ENCODE peak calls at places on chromosomes 6 and 20, in five cellular contexts. P is substantia nigra, Q is right atrium auricular region, N is right lobe of liver, W is heart left ventricle. G is an unnamed sample.

GRCh38 chr20:59775221-59776055 is 158.0 kb downstream of the SYCP2 start:
- DNase-seq in W (no peak), P (no peak), Q (peak; percentile 34), N (peak; percentile 39), G (no peak)

GRCh38 chr6:23325065-23325464 is 755.7 kb downstream of the HDGFL1 start:
- DNase-seq in Q (no peak), N (no peak), W (no peak), P (no peak), G (no peak)

GRCh38 chr6:47423087-47423486 is 54.5 kb upstream of the CD2AP start:
- DNase-seq in N (no peak), Q (no peak), P (no peak), W (no peak), G (no peak)

GRCh38 chr6:142531727-142532126 is 229.9 kb downstream of the ADGRG6 start:
- DNase-seq in P (no peak), N (no peak), W (no peak), Q (no peak), G (no peak)

GRCh38 chr6:8530775-8531435 is 95.6 kb upstream of the SLC35B3 start:
- DNase-seq in Q (no peak), N (no peak), P (no peak), W (no peak), G (no peak)

GRCh38 chr20:45779011-45779915 is 12.4 kb downstream of the WFDC3 start:
- DNase-seq in P (peak; percentile 5), N (no peak), W (peak; percentile 81), Q (peak; percentile 95), G (no peak)

GRCh38 chr6:121932071-121933009 is 467.1 kb upstream of the HSF2 start:
- DNase-seq in Q (no peak), W (peak; percentile 61), P (no peak), N (no peak), G (no peak)

GRCh38 chr20:37749620-37750403 is 56.0 kb downstream of the CTNNBL1 start:
- DNase-seq in W (no peak), P (peak; percentile 1), N (no peak), Q (no peak), G (no peak)

GRCh38 chr20:44706371-44707258 is 8.6 kb upstream of the CCN5 start:
- DNase-seq in P (no peak), N (no peak), W (peak; percentile 80), Q (peak; percentile 76), G (no peak)

GRCh38 chr6:101779051-101779844 is 385.7 kb downstream of the GRIK2 start:
- DNase-seq in Q (no peak), P (no peak), N (no peak), W (no peak), G (no peak)

GRCh38 chr20:43459022-43459942 is 1.6 kb downstream of the SRSF6 start:
- DNase-seq in P (no peak), Q (no peak), W (no peak), N (no peak), G (no peak)

GRCh38 chr6:16292942-16293341 is 54.6 kb downstream of the GMPR start:
- DNase-seq in Q (no peak), N (no peak), W (no peak), P (no peak), G (no peak)

GRCh38 chr6:82959385-82959941 is 106.2 kb downstream of the UBE3D start:
- DNase-seq in W (no peak), N (no peak), Q (no peak), P (no peak), G (no peak)

GRCh38 chr20:35660122-35660937 is 4.4 kb downstream of the CPNE1 start:
- DNase-seq in P (no peak), W (no peak), N (no peak), Q (no peak), G (no peak)

GRCh38 chr6:145453376-145453775 is 281.9 kb downstream of the EPM2A start:
- DNase-seq in P (no peak), W (no peak), Q (no peak), N (no peak), G (no peak)

GRCh38 chr6:16318538-16318937 is 80.2 kb downstream of the GMPR start:
- DNase-seq in P (no peak), Q (no peak), N (no peak), W (no peak), G (peak; percentile 34)

GRCh38 chr6:31877651-31878161 is 1.1 kb downstream of the SLC44A4 start:
- DNase-seq in N (no peak), W (no peak), P (no peak), Q (no peak), G (no peak)

GRCh38 chr6:1267057-1267732 is 44.7 kb upstream of the FOXQ1 start:
- DNase-seq in N (no peak), Q (no peak), W (no peak), P (no peak), G (no peak)

GRCh38 chr6:128508588-128509296 is 11.7 kb downstream of the PTPRK start:
- DNase-seq in P (peak; percentile 47), Q (no peak), W (no peak), N (no peak), G (no peak)

GRCh38 chr6:169933839-169934698 is 182.6 kb downstream of the ERMARD start:
- DNase-seq in N (peak; percentile 97), Q (peak; percentile 71), P (no peak), W (peak; percentile 66), G (no peak)

GRCh38 chr20:24616258-24617079 is 147.0 kb downstream of the SYNDIG1 start:
- DNase-seq in W (no peak), P (no peak), Q (no peak), N (no peak), G (no peak)

GRCh38 chr6:69584913-69585729 is 211.7 kb downstream of the LMBRD1 start:
- DNase-seq in N (no peak), Q (no peak), P (no peak), W (no peak), G (no peak)

GRCh38 chr20:63359164-63359934 is 1.8 kb downstream of the CHRNA4 start:
- DNase-seq in Q (no peak), P (no peak), W (no peak), N (no peak), G (no peak)

DNA sequence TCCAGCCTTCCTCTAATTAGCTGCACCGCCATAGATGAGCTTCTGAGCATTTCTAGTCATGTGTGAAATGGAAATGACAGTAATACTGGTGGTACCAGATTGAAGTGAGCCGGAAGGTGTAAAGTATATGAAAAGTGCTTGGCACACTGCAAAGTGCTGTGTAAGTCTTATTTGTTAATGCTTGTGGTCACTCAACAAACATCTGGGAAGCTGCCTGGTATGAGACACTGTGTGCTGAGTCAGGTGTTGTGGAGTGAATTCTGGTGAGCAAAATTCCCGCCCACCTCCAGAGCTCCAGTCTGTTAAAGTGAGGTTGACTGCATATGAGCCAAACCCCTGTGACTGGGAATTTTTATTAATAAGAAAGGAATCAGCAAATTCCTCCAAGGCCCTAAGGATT is 12.5 kb downstream of the DAAM2 start:
- DNase-seq in Q (no peak), N (no peak), W (no peak), P (no peak), G (no peak)
- H3K27ac ChIP-seq in Q (no peak overlapping the region), N (no peak overlapping the region), W (no peak overlapping the region), P (peak overlapping the region; percentile 64), G (no peak overlapping the region)

DNA sequence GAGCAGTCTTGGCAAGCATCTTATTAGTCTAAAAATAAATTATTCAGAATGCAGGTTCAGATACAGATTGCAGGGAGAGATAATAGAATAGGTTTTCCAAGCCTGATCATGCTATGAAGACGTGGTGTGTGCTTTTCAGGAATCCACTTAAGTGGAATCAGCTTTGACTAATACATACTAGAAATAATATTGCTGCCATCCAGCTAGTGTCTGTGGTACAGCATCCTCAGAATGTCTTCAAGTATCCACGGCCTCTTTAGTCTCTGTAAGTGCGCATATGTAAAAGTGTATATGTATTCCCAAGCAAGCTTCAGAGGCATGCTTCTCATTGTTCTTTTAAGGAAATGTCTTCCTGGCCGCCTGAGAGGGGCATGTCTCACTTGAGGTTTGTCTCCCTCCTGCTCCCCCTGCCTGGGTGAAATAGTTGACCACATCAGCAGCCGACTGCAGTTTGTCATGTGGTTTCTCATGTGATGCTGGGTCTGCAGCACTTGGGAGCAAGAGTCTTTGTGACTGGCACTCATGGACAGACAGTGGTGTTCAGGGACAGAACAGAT is 150.9 kb downstream of the PRL start:
- DNase-seq in P (peak; percentile 78), Q (no peak), W (no peak), N (no peak), G (peak; percentile 74)
- H3K27ac ChIP-seq in P (peak overlapping the region; percentile 14), Q (no peak overlapping the region), W (no peak overlapping the region), N (no peak overlapping the region), G (peak overlapping the region; percentile 55)

DNA sequence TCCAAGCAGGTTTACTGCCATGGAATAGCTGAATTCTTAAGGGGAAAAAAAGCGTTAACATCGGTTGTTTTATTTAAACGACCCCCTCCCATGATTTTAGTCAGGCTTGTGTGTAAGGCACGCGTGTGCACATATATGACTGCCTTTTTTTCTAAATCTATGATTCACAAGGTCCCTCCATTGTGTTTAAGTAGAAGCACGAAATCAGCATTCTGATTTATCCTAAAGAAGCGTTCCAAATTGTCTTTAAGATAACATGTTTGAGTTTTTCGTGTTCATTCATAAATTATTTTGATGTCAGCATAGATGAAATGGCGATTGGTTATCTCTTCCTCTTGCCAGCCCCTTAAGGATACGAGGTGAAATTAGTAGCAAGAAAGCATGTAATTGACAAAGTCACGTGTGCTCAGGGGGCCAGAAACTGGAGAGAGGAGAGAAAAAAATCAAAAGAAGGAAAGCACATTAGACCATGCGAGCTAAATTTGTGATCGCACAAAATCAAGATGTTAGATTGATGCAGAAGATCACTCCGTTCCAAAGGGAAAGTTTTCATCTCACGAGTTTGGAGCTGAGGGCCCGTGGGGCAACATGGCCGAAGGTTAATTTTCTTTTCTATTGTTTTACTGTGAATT is at the start of gene LIN28B:
- DNase-seq in W (no peak), N (no peak), Q (no peak), P (no peak), G (no peak)
- H3K27ac ChIP-seq in W (no peak within 1 kb of the TSS), N (no peak within 1 kb of the TSS), Q (no peak within 1 kb of the TSS), P (no peak within 1 kb of the TSS), G (no peak within 1 kb of the TSS)

GRCh38 chr20:38927902-38928578 is 1.8 kb downstream of the FAM83D start:
- DNase-seq in N (no peak), W (no peak), P (no peak), Q (no peak), G (no peak)

GRCh38 chr20:38926934-38927616 is 858 bp downstream of the FAM83D start:
- DNase-seq in W (no peak), P (no peak), N (no peak), Q (no peak), G (no peak)

GRCh38 chr20:38924718-38925117 is 1.5 kb upstream of the FAM83D start:
- DNase-seq in W (no peak), P (no peak), Q (no peak), N (no peak), G (no peak)

GRCh38 chr20:38930242-38930569 is 4.0 kb downstream of the FAM83D start:
- DNase-seq in P (no peak), N (no peak), W (no peak), Q (no peak), G (no peak)

DNA sequence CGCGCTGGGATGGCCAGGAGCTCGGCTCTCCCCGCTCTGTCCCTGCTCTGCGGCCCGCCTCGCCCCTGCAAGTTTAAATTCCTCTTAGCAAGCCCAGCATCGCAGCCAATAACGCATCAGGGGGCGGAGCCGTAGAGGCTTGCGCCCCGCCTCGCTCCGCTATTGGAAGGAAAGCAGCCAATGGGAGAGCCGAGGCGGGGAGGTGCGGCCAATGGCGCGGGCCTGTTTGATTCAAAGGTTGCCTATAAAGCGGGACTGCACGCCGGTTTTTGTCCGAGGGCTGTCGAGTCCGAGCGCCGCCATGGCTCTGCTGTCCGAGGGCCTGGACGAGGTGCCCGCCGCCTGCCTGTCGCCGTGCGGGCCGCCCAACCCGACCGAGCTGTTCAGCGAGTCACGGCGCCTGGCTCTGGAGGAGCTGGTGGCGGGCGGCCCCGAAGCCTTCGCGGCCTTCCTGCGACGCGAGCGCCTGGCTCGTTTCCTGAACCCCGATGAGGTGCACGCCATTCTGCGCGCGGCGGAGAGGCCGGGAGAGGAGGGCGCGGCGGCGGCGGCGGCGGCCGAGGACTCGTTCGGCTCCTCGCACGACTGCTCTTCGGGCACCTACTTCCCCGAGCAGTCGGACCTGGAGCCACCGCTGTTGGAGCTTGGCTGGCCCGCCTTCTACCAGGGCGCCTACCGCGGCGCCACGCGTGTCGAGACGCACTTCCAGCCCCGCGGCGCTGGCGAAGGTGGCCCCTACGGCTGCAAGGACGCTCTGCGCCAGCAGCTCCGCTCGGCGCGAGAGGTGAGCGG is at the start of gene FAM83D:
- DNase-seq in Q (peak; percentile 95), P (peak; percentile 94), W (peak; percentile 96), N (peak; percentile 98), G (peak; percentile 81)
- H3K27ac ChIP-seq in Q (peak within 1 kb of the TSS; percentile 43), P (no peak within 1 kb of the TSS), W (no peak within 1 kb of the TSS), N (peak within 1 kb of the TSS; percentile 32), G (no peak within 1 kb of the TSS)